ENCODE peak calls at places on chromosome 5, in nine cellular contexts. B is sigmoid colon; G is tibial artery; E is GM23248; H is left ventricle myocardium inferior; Q is breast epithelium; C is CD8-positive, alpha-beta T cell; U is heart left ventricle; P is CD8-positive, alpha-beta memory T cell. S is an unnamed sample.

GRCh38 chr5:122639852-122640251 is 135.0 kb upstream of the SNX2 start:
- DNase-seq in B (no peak), G (no peak), E (no peak), H (no peak), Q (no peak), C (no peak), U (no peak), P (no peak), S (no peak)

GRCh38 chr5:168057905-168058304 is 233.5 kb upstream of the WWC1 start:
- DNase-seq in B (no peak), G (no peak), E (no peak), H (no peak), Q (no peak), C (no peak), U (no peak), P (no peak), S (no peak)

GRCh38 chr5:28708472-28708871 is 1670.1 kb upstream of the CDH9 start:
- DNase-seq in B (no peak), G (no peak), E (no peak), H (no peak), Q (no peak), C (no peak), U (no peak), P (no peak), S (no peak)

GRCh38 chr5:53418844-53419243 is 61.6 kb upstream of the FST start:
- DNase-seq in B (no peak), G (no peak), E (peak; percentile 94), H (no peak), Q (no peak), C (no peak), U (no peak), P (no peak), S (no peak)

GRCh38 chr5:134085411-134085810 is 29.1 kb upstream of the TCF7 start:
- DNase-seq in B (peak; percentile 8), G (no peak), E (no peak), H (no peak), Q (no peak), C (no peak), U (no peak), P (no peak), S (no peak)

GRCh38 chr5:82406200-82406773 is 128.1 kb upstream of the RPS23 start:
- DNase-seq in B (no peak), G (no peak), E (peak; percentile 77), H (no peak), Q (no peak), C (no peak), U (no peak), P (no peak), S (no peak)

GRCh38 chr5:88388476-88389170 is 120.0 kb upstream of the TMEM161B start:
- DNase-seq in B (no peak), G (no peak), E (no peak), H (no peak), Q (no peak), C (no peak), U (no peak), P (no peak), S (no peak)

GRCh38 chr5:1437452-1437851 is 7.8 kb downstream of the SLC6A3 start:
- DNase-seq in B (no peak), G (peak; percentile 32), E (peak; percentile 61), H (no peak), Q (no peak), C (no peak), U (no peak), P (no peak), S (no peak)

GRCh38 chr5:67206381-67207328 is 10.1 kb upstream of the CD180 start:
- DNase-seq in B (peak; percentile 19), G (no peak), E (peak; percentile 33), H (no peak), Q (peak; percentile 54), C (peak; percentile 68), U (no peak), P (peak; percentile 50), S (no peak)

GRCh38 chr5:95822408-95823240 is at the start of gene GLRX:
- DNase-seq in B (peak; percentile 89), G (peak; percentile 86), E (peak; percentile 97), H (peak; percentile 64), Q (peak; percentile 60), C (peak; percentile 57), U (peak; percentile 82), P (peak; percentile 45), S (peak; percentile 47)

GRCh38 chr5:95822038-95822407 is 503 bp downstream of the GLRX start:
- DNase-seq in B (peak; percentile 85), G (peak; percentile 78), E (peak; percentile 84), H (peak; percentile 69), Q (no peak), C (peak; percentile 33), U (peak; percentile 79), P (no peak), S (peak; percentile 58)

GRCh38 chr5:95823241-95823737 is 763 bp upstream of the GLRX start:
- DNase-seq in B (no peak), G (no peak), E (peak; percentile 36), H (no peak), Q (no peak), C (no peak), U (no peak), P (no peak), S (no peak)

GRCh38 chr5:95824747-95825146 is 2.2 kb upstream of the GLRX start:
- DNase-seq in B (no peak), G (no peak), E (no peak), H (no peak), Q (no peak), C (no peak), U (no peak), P (no peak), S (no peak)

DNA sequence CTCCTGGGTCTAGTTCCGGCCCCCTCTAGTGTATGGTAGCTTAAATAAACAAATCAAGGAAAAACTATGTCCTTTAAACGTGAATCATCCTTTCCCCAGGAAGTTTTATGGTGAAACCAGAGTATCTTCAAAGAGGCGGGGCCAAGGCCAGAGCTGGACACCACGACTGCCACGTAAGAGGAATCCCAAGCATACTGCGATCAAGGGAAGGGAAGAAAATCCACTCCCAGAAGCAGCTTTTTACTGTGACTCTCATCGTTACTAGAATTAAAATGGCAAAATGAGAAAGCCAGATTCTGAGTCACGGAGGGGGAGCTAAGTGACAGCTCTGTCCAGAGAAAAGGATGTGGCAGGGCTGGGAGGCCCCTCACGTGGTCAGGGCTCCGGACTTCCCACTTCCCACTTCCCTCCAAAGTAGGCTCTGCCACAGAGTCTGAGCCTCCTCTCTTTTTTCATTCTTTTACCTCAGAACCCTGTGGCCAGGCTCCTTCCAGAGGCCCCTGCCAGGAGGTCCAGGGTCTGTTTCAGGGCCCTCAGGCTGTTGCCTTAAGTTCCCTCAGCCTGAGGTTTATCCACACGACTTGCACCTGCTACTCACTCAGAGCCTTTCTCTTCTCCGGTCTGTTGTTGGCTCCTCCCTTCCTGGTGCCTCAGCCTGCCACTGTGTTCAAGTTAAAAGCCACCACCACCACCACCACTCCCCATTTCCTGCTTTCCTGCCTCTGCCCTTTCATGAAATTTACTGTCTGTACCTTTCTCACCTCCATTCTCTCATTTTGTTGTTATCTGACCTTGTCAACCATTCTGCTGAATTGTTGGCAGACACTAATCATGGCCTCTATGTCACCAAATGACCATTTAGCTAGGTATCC is 1.4 kb upstream of the GLRX start:
- DNase-seq in B (peak; percentile 92), G (peak; percentile 84), E (peak; percentile 99), H (peak; percentile 50), Q (no peak), C (peak; percentile 68), U (peak; percentile 72), P (peak; percentile 45), S (peak; percentile 86)
- H3K4me1 ChIP-seq in B (no peaks in the 10 kb centered on the region), G (peaks cover 48% of the 10 kb centered on the region), E (peaks cover 34% of the 10 kb centered on the region), H (peaks cover 59% of the 10 kb centered on the region), Q (no peaks in the 10 kb centered on the region), C (peaks cover 42% of the 10 kb centered on the region), U (peaks cover 77% of the 10 kb centered on the region), P (peaks cover 36% of the 10 kb centered on the region), S (peaks cover 11% of the 10 kb centered on the region)

DNA sequence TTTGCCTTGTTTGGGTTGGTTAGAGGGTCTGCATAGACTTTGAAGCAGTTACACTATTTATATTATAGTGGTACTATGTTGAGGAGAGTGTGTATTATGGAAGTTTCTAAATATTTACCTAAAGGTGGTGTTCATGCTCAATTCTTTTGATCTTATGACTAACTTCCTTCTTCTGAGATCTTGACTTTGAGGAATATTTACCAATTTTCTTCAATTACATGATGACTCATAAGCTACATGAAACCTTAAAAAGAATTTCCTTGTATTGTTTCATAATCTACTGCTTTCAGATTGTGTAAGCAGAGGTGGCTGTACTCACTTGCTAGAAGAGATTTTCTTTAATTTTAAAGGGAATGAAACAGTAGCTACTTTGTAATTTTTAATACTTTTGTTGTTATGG is 276.1 kb downstream of the TAF11L14 start:
- DNase-seq in B (no peak), G (no peak), E (peak; percentile 2), H (no peak), Q (no peak), C (no peak), U (no peak), P (no peak), S (no peak)
- H3K27me3 ChIP-seq in B (no peaks in the 10 kb centered on the region), G (no peaks in the 10 kb centered on the region), E (no peaks in the 10 kb centered on the region), H (no peaks in the 10 kb centered on the region), Q (no peaks in the 10 kb centered on the region), C (no peaks in the 10 kb centered on the region), U (no peaks in the 10 kb centered on the region), P (no peaks in the 10 kb centered on the region), S (no peaks in the 10 kb centered on the region)

GRCh38 chr5:119309290-119309818 is 46.5 kb upstream of the TNFAIP8 start:
- DNase-seq in B (no peak), G (no peak), E (no peak), H (no peak), Q (no peak), C (no peak), U (no peak), P (no peak), S (no peak)
- H3K4me3 ChIP-seq in B (no peak overlapping the region), G (no peak overlapping the region), E (no peak overlapping the region), H (no peak overlapping the region), Q (no peak overlapping the region), C (no peak overlapping the region), U (no peak overlapping the region), P (peak overlapping the region; percentile 27), S (no peak overlapping the region)

GRCh38 chr5:107646418-107646817 is 24.3 kb downstream of the EFNA5 start:
- DNase-seq in B (no peak), G (no peak), E (no peak), H (no peak), Q (no peak), C (no peak), U (no peak), P (no peak), S (no peak)
- H3K4me1 ChIP-seq in B (no peaks in the 10 kb centered on the region), G (no peaks in the 10 kb centered on the region), E (no peaks in the 10 kb centered on the region), H (peaks cover 41% of the 10 kb centered on the region), Q (no peaks in the 10 kb centered on the region), C (no peaks in the 10 kb centered on the region), U (no peaks in the 10 kb centered on the region), P (no peaks in the 10 kb centered on the region), S (no peaks in the 10 kb centered on the region)

DNA sequence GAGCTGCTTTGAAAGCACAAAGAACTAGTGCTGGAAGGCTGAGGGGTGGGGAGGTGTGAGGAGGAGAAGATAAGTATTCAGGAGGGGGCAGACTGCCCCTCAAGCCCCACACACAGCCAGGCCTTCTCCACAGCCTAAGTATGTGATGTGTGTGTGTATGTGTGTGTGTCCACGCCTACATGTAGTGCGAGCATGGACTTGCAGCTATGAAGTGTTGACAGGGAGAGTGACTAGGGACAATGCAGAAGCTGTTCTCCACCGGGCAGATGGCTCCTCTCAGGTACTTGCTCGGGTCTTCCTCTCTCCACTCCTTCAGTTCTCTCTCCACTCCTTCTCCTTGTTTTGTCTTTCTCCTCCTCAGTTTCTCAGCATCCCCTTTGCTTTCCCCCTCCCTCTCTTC is 65.7 kb upstream of the HSPA9 start:
- DNase-seq in B (no peak), G (no peak), E (no peak), H (no peak), Q (no peak), C (no peak), U (no peak), P (no peak), S (no peak)
- H3K27me3 ChIP-seq in B (no peaks in the 10 kb centered on the region), G (peaks cover 8% of the 10 kb centered on the region), E (no peaks in the 10 kb centered on the region), H (no peaks in the 10 kb centered on the region), Q (no peaks in the 10 kb centered on the region), C (peaks cover 32% of the 10 kb centered on the region), U (no peaks in the 10 kb centered on the region), P (peaks cover 55% of the 10 kb centered on the region), S (no peaks in the 10 kb centered on the region)